ENCODE peak calls at places on chromosomes 7 and 10, in five cellular contexts. J is AG04449, U is upper lobe of right lung, Z is uterus, A is skeletal muscle cell. G is an unnamed sample.

GRCh38 chr10:486668-487067 is 202.8 kb downstream of the DIP2C start:
- DNase-seq in J (no peak), A (no peak), Z (no peak), U (peak), G (no peak)

GRCh38 chr7:77370606-77371005 is 45.5 kb downstream of the GSAP start:
- DNase-seq in J (no peak), Z (no peak), A (no peak), U (no peak), G (no peak)

GRCh38 chr7:66167773-66168367 is 37.3 kb upstream of the TPST1 start:
- DNase-seq in U (no peak), Z (no peak), A (no peak), J (peak), G (peak)

GRCh38 chr7:94244760-94245159 is 149.9 kb upstream of the COL1A2 start:
- DNase-seq in A (no peak), U (no peak), Z (no peak), J (no peak), G (no peak)

GRCh38 chr10:99232357-99232999 is 3.2 kb downstream of the HPSE2 start:
- DNase-seq in Z (no peak), U (no peak), J (no peak), A (no peak), G (no peak)

GRCh38 chr7:37433166-37433565 is 15.5 kb downstream of the ELMO1 start:
- DNase-seq in A (no peak), Z (no peak), J (no peak), U (no peak), G (no peak)

GRCh38 chr10:60572511-60573194 is 183.0 kb upstream of the ANK3 start:
- DNase-seq in Z (no peak), U (no peak), A (peak), J (no peak), G (peak)

GRCh38 chr7:114653391-114654088 is 238.9 kb downstream of the FOXP2 start:
- DNase-seq in U (no peak), J (no peak), Z (no peak), A (peak), G (peak)

GRCh38 chr10:27388761-27389399 is 115.2 kb upstream of the RAB18 start:
- DNase-seq in Z (no peak), J (no peak), A (peak), U (no peak), G (no peak)

GRCh38 chr7:44964384-44964830 is 14.4 kb downstream of the MYO1G start:
- DNase-seq in U (no peak), J (no peak), Z (no peak), A (no peak), G (no peak)

GRCh38 chr7:7183061-7183832 is 903 bp downstream of the C1GALT1 start:
- DNase-seq in A (no peak), U (peak), Z (no peak), J (no peak), G (no peak)

GRCh38 chr7:136528329-136528728 is 340.1 kb upstream of the CHRM2 start:
- DNase-seq in Z (no peak), A (peak), U (no peak), J (peak), G (peak)

GRCh38 chr10:43955002-43955596 is 306.4 kb upstream of the ZNF32 start:
- DNase-seq in A (no peak), Z (no peak), U (peak), J (no peak), G (no peak)

GRCh38 chr7:19333706-19334105 is 188.5 kb upstream of the FERD3L start:
- DNase-seq in J (no peak), U (no peak), Z (no peak), A (no peak), G (no peak)

GRCh38 chr7:12729112-12729511 is 41.7 kb downstream of the ARL4A start:
- DNase-seq in J (no peak), Z (peak), A (no peak), U (peak), G (peak)

GRCh38 chr10:60728056-60728455 is 50.2 kb upstream of the CDK1 start:
- DNase-seq in U (no peak), Z (no peak), J (no peak), A (no peak), G (no peak)

GRCh38 chr10:13716161-13717071 is 129.7 kb downstream of the PRPF18 start:
- DNase-seq in J (no peak), U (no peak), A (peak), Z (no peak), G (no peak)

GRCh38 chr10:4780782-4781181 is 45.2 kb upstream of the AKR1E2 start:
- DNase-seq in J (no peak), A (no peak), U (no peak), Z (no peak), G (no peak)

GRCh38 chr10:102231357-102232318 is 5.5 kb downstream of the ELOVL3 start:
- DNase-seq in J (no peak), Z (no peak), A (no peak), U (peak), G (no peak)

GRCh38 chr10:8057636-8058273 is 3.3 kb downstream of the GATA3 start:
- DNase-seq in J (no peak), A (no peak), U (no peak), Z (no peak), G (no peak)

GRCh38 chr10:92242910-92243671 is 47.8 kb downstream of the CPEB3 start:
- DNase-seq in J (no peak), A (no peak), U (peak), Z (peak), G (peak)

GRCh38 chr7:6346581-6346980 is 74.2 kb upstream of the CYTH3 start:
- DNase-seq in Z (no peak), U (no peak), A (no peak), J (no peak), G (no peak)

GRCh38 chr10:49331431-49331830 is 32.5 kb downstream of the C10orf71 start:
- DNase-seq in Z (no peak), U (no peak), J (no peak), A (no peak), G (no peak)

GRCh38 chr10:102397222-102398171 is 2.0 kb downstream of the NFKB2 start:
- DNase-seq in Z (no peak), J (no peak), U (no peak), A (no peak), G (no peak)

DNA sequence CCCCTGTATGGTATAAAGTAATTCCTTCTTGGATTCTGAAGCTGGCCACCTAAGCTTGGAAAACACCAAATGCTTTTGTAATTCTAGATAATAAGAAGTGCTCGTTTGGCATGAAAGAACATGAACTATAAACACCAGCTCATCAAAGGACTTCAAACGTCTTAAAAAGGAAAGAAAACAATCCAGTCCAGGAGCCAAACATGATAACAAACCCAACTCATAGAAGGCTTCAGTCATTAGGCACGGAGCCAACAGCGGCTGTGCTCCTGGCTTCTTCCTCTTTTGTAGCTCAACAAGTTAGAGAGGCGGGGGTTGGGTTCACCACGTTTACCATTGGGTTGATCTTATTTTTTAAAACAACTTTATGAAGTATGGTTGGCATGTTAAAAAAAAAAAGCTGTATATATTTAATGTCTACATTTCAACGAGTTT is 56.4 kb upstream of the ECHDC3 start:
- DNase-seq in U (peak), J (no peak), Z (peak), A (no peak), G (peak)
- H3K4me3 ChIP-seq in U (no peak), J (no peak), Z (no peak), A (no peak), G (no peak)

GRCh38 chr10:79138449-79139123 is 69.8 kb downstream of the ZMIZ1 start:
- DNase-seq in Z (no peak), U (no peak), A (no peak), J (no peak), G (no peak)
- H3K4me3 ChIP-seq in Z (no peak), U (no peak), A (no peak), J (no peak), G (no peak)

DNA sequence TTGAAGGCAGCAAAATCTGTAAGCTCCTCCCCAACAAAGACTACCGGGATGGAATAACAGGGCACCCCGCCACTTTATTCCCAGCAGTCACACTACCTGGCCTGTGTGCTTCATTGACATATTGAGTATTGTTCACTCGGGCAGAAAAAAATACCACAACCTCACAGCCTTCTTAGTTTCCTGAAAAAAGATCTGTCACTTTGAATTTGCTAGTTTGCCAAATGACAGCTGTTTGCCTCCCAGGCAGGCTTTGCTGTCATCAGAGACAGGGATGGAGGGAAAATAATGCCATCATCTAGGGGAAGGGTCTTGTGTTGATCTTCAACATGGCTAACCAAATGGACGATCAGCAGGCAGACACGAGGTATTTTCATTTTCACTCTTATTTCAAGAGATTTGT is 26.9 kb downstream of the BMPER start:
- DNase-seq in A (no peak), Z (no peak), J (no peak), U (no peak), G (no peak)
- H3K4me3 ChIP-seq in A (no peak), Z (no peak), J (no peak), U (peak), G (no peak)

GRCh38 chr7:132545756-132546155 is 30.5 kb downstream of the PLXNA4 start:
- DNase-seq in J (no peak), A (no peak), U (no peak), Z (no peak), G (no peak)
- H3K4me3 ChIP-seq in J (no peak), A (no peak), U (no peak), Z (no peak), G (no peak)

G was measured in astrocyte of the cerebellum.